ENCODE peak calls at places on chromosomes 1 and 21, in five cellular contexts. P, E, X, W and F are unnamed samples.

GRCh38 chr1:11134352-11135266 is 34.9 kb upstream of the EXOSC10 start:
- DNase-seq in P (peak), W (no peak), E (no peak), X (no peak), F (no peak)

GRCh38 chr1:185287451-185287850 is 29.6 kb downstream of the IVNS1ABP start:
- DNase-seq in P (no peak), X (no peak), W (no peak), E (no peak), F (no peak)

GRCh38 chr1:225767591-225768540 is 9.8 kb upstream of the SRP9 start:
- DNase-seq in E (no peak), W (peak), P (peak), X (no peak), F (peak)

GRCh38 chr1:102891868-102892625 is 216.3 kb downstream of the COL11A1 start:
- DNase-seq in E (no peak), X (no peak), P (no peak), W (no peak), F (no peak)

GRCh38 chr1:158930504-158930903 is 848 bp upstream of the PYHIN1 start:
- DNase-seq in X (peak), P (no peak), W (no peak), E (peak), F (no peak)

GRCh38 chr21:46058339-46059145 is 39.4 kb upstream of the COL6A2 start:
- DNase-seq in X (no peak), E (no peak), W (peak), P (peak), F (no peak)

GRCh38 chr1:7418442-7419080 is 352.5 kb upstream of the VAMP3 start:
- DNase-seq in W (peak), X (no peak), E (no peak), P (peak), F (peak)

GRCh38 chr21:38171723-38172344 is 85.0 kb upstream of the KCNJ15 start:
- DNase-seq in X (no peak), W (no peak), E (no peak), P (peak), F (no peak)

GRCh38 chr1:207848234-207848633 is 62.7 kb downstream of the CD34 start:
- DNase-seq in X (no peak), W (peak), P (peak), E (peak), F (no peak)

DNA sequence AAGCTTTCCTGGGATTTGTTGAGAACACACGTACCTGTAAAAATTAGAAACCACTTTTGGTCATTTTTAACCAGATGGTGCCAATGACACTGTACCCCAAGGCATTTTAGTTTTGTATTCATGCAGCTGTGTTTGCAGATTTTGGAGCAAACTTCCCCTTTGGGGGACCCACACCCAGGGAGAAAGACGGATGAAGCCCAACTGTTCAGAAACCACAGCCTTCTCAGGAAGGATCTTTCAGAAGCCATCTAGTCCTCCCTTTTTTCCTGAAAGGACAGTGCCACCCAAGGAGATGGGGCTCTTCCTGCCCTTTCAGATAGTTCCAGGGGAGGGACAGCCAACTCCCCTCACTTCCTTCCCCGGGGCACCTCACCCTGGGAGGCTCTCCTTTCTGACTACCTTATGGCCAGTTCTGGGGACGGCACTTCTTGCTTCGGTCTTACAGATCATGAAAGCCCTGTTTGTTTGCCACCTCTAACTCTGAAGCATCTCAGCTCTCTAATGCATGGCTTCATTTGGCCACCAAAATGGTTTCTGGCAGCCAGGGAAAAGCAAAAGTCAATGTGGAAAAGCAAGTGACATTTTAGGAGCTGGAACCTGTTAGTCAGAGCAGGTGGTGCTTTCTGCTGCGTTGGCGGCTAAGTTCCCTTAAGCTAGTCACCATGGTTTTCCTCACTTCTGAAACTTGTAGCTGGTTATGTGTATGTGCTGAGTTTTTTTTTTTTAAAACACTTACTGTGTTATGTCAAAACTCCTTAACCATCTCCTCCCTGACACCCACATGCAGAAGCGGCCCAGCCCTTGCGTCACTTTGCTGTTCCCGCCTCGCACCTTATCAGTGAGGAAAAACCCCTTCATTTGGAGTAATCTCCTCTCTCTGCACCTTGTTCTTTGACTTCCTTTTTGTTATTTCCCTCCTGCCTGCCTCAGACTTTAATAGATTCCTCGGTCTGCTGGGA is 10.1 kb downstream of the TMCC2 start:
- DNase-seq in X (no peak), P (peak), W (no peak), E (no peak), F (no peak)
- H3K27ac ChIP-seq in X (no peak), P (no peak), W (no peak), E (no peak), F (peak)

DNA sequence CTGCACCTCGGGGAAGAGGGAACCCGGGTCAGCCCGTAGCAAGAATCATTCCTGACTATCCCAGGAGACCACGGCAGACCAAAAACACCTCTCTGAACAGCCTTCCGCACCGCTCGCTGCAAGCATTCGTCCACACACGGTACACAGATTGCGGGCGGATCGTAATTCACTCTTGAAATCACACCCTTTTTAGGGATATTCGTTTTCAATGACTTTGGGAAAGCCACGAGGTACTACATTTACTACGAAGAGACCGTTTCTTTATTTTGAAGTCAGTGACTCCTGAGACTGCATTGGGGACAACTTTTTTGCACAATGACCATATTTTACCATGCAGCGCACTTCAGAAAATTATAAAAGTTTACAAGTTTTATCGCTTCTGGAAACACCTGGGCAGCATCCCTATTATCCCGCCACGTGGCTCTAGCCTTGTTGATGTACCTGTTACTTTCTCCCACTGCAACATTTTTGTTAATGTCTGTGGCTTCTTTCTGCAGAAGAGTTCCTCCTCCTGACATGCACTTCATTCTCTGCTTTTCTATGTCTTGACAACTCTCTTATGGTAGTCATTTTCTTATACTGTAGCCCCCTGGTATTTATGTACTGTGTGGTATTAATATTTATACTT is 1.2 kb upstream of the AKT3 start:
- DNase-seq in W (no peak), E (peak), P (no peak), X (no peak), F (no peak)
- H3K27ac ChIP-seq in W (peak), E (peak), P (peak), X (peak), F (peak)

DNA sequence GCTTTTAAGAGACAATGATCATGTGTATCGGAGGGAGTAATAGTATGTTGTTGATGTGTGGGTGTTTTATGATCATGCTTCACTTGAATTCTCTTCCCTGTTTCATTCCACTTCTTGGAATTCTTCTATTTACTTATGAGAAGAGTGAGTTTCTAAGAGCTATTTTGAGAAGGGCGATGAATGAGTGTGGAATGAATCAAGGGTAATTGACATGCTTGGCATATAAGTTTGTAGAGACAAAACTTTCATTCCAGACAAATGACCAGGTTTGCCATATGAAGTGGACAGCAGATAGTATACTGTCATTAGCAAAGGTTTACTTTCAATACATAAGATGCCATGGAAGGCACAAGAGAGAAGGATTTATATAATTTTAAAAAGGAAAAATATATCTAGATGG is 42.3 kb upstream of the PDC start:
- DNase-seq in P (no peak), X (no peak), E (no peak), W (no peak), F (no peak)
- H3K27ac ChIP-seq in P (no peak), X (no peak), E (no peak), W (no peak), F (no peak)

GRCh38 chr1:77388655-77389054 is 106.8 kb downstream of the AK5 start:
- DNase-seq in W (no peak), P (no peak), X (no peak), E (no peak), F (no peak)
- H3K27ac ChIP-seq in W (no peak), P (no peak), X (no peak), E (no peak), F (peak)

GRCh38 chr1:150281758-150282557 is at the start of gene CIART:
- DNase-seq in E (peak), W (peak), X (peak), P (peak), F (peak)
- H3K27ac ChIP-seq in E (peak), W (peak), X (peak), P (peak), F (peak)